ENCODE peak calls at places on chromosomes 13 and 19, in seven cellular contexts. K is activated CD8-positive, alpha-beta T cell treated with anti-CD3 and anti-CD28 coated beads for 36 hours; Q is NCI-H1417; H is uterus; Z is M059J; S is activated naive CD4-positive, alpha-beta T cell treated with anti-CD3 and anti-CD28 coated beads, Interleukin-2, amount 50 U/mL, for 16 hours; V is Caco-2. F is an unnamed sample.

GRCh38 chr13:28411859-28412353 is 83.0 kb downstream of the FLT1 start:
- DNase-seq in K (no peak), Q (no peak), H (no peak), Z (no peak), S (no peak), V (no peak), F (no peak)

GRCh38 chr13:62879071-62879470 is 1463.4 kb upstream of the PCDH20 start:
- DNase-seq in K (no peak), Q (no peak), H (no peak), Z (peak), S (no peak), V (no peak), F (no peak)

GRCh38 chr19:1863638-1864479 is 480 bp upstream of the KLF16 start:
- DNase-seq in K (peak), Q (peak), H (peak), Z (peak), S (peak), V (peak), F (peak)

GRCh38 chr13:62305758-62306157 is 890.1 kb upstream of the PCDH20 start:
- DNase-seq in K (no peak), Q (no peak), H (no peak), Z (no peak), S (no peak), V (no peak), F (no peak)

GRCh38 chr13:32019612-32020233 is 11.9 kb upstream of the FRY start:
- DNase-seq in K (peak), Q (peak), H (peak), Z (peak), S (peak), V (peak), F (peak)

GRCh38 chr19:16676101-16676798 is 15.3 kb downstream of the TMEM38A start:
- DNase-seq in K (no peak), Q (no peak), H (no peak), Z (no peak), S (no peak), V (peak), F (peak)

GRCh38 chr13:42377640-42378382 is 105.9 kb downstream of the AKAP11 start:
- DNase-seq in K (peak), Q (no peak), H (no peak), Z (no peak), S (no peak), V (no peak), F (no peak)

GRCh38 chr19:6198896-6199239 is 63.4 kb downstream of the ACSBG2 start:
- DNase-seq in K (no peak), Q (no peak), H (no peak), Z (no peak), S (no peak), V (peak), F (no peak)

GRCh38 chr19:35521124-35521743 is 6.9 kb downstream of the SBSN start:
- DNase-seq in K (no peak), Q (peak), H (no peak), Z (no peak), S (no peak), V (no peak), F (no peak)

GRCh38 chr13:79448413-79448812 is 32.5 kb upstream of the NDFIP2 start:
- DNase-seq in K (no peak), Q (no peak), H (no peak), Z (peak), S (no peak), V (no peak), F (no peak)

GRCh38 chr13:25802579-25802978 is 249.2 kb downstream of the SHISA2 start:
- DNase-seq in K (no peak), Q (no peak), H (no peak), Z (no peak), S (no peak), V (no peak), F (no peak)

GRCh38 chr13:39373108-39373507 is 229.9 kb downstream of the LHFPL6 start:
- DNase-seq in K (no peak), Q (no peak), H (no peak), Z (no peak), S (no peak), V (no peak), F (no peak)

GRCh38 chr19:9796113-9796773 is 22.6 kb downstream of the FBXL12 start:
- DNase-seq in K (peak), Q (peak), H (peak), Z (peak), S (peak), V (peak), F (peak)

GRCh38 chr13:61575941-61576340 is 160.3 kb upstream of the PCDH20 start:
- DNase-seq in K (no peak), Q (no peak), H (no peak), Z (no peak), S (no peak), V (peak), F (no peak)

GRCh38 chr19:58020129-58020528 is 13.7 kb upstream of the ZSCAN1 start:
- DNase-seq in K (no peak), Q (no peak), H (no peak), Z (no peak), S (no peak), V (no peak), F (no peak)

GRCh38 chr19:57850553-57851017 is 926 bp downstream of the ZNF587 start:
- DNase-seq in K (peak), Q (peak), H (no peak), Z (no peak), S (no peak), V (peak), F (no peak)

GRCh38 chr19:5364674-5365073 is 24.1 kb upstream of the PTPRS start:
- DNase-seq in K (no peak), Q (no peak), H (no peak), Z (no peak), S (no peak), V (no peak), F (no peak)

GRCh38 chr13:95098916-95099315 is 202.3 kb downstream of the ABCC4 start:
- DNase-seq in K (no peak), Q (no peak), H (no peak), Z (no peak), S (no peak), V (no peak), F (no peak)

GRCh38 chr19:12694641-12695040 is 1.8 kb downstream of the FBXW9 start:
- DNase-seq in K (no peak), Q (no peak), H (no peak), Z (no peak), S (no peak), V (no peak), F (no peak)

GRCh38 chr19:17095141-17095919 is 19.8 kb downstream of the MYO9B start:
- DNase-seq in K (no peak), Q (no peak), H (peak), Z (no peak), S (no peak), V (no peak), F (no peak)

GRCh38 chr19:22545751-22546150 is 88.4 kb upstream of the ZNF492 start:
- DNase-seq in K (peak), Q (no peak), H (peak), Z (peak), S (no peak), V (peak), F (peak)

GRCh38 chr13:90416519-90416918 is 931.0 kb upstream of the MIR17HG start:
- DNase-seq in K (no peak), Q (no peak), H (no peak), Z (peak), S (no peak), V (no peak), F (no peak)

GRCh38 chr13:97276862-97277269 is 54.7 kb downstream of the MBNL2 start:
- DNase-seq in K (no peak), Q (no peak), H (no peak), Z (peak), S (no peak), V (no peak), F (no peak)

GRCh38 chr19:18194554-18195238 is 1.7 kb downstream of the MPV17L2 start:
- DNase-seq in K (peak), Q (no peak), H (peak), Z (no peak), S (peak), V (no peak), F (no peak)

GRCh38 chr19:40803857-40804782 is 5.1 kb downstream of the EGLN2 start:
- DNase-seq in K (peak), Q (no peak), H (peak), Z (no peak), S (peak), V (no peak), F (no peak)

GRCh38 chr13:106464076-106464475 is 71.4 kb downstream of the EFNB2 start:
- DNase-seq in K (no peak), Q (no peak), H (no peak), Z (peak), S (no peak), V (no peak), F (no peak)

GRCh38 chr13:33186851-33187250 is 98.7 kb downstream of the STARD13 start:
- DNase-seq in K (no peak), Q (no peak), H (no peak), Z (peak), S (no peak), V (no peak), F (no peak)